ENCODE peak calls at places on chromosome 22, in five cellular contexts. One of them, this sample, is unnamed. For H3K9me3 and H3K36me3, the result is how much of the 10 kb centered on the place peaks cover.

GRCh38 chr22:44915441-44915840 is 94.4 kb downstream of the PHF21B start:
- DNase-seq in colonic mucosa: no peak
- DNase-seq in WERI-Rb-1: no peak
- DNase-seq in psoas muscle: no peak
- DNase-seq in ovary: no peak
- DNase-seq in this sample: no peak

GRCh38 chr22:37973271-37974170 is 10.8 kb downstream of the SOX10 start:
- DNase-seq in colonic mucosa: no peak
- DNase-seq in WERI-Rb-1: no peak
- DNase-seq in psoas muscle: no peak
- DNase-seq in ovary: no peak
- DNase-seq in this sample: no peak

GRCh38 chr22:26713823-26714449 is 56.5 kb downstream of the MIAT start:
- DNase-seq in colonic mucosa: no peak
- DNase-seq in WERI-Rb-1: no peak
- DNase-seq in psoas muscle: no peak
- DNase-seq in ovary: peak
- DNase-seq in this sample: peak

GRCh38 chr22:22616636-22617035 is 27.8 kb upstream of the GGTLC2 start:
- DNase-seq in colonic mucosa: no peak
- DNase-seq in WERI-Rb-1: no peak
- DNase-seq in psoas muscle: no peak
- DNase-seq in ovary: no peak
- DNase-seq in this sample: no peak

GRCh38 chr22:31345331-31346254 is 553 bp downstream of the PATZ1 start:
- DNase-seq in colonic mucosa: peak
- DNase-seq in WERI-Rb-1: peak
- DNase-seq in psoas muscle: peak
- DNase-seq in ovary: peak
- DNase-seq in this sample: peak

GRCh38 chr22:24990344-24990905 is 37.9 kb downstream of the KIAA1671 start:
- DNase-seq in colonic mucosa: no peak
- DNase-seq in WERI-Rb-1: no peak
- DNase-seq in psoas muscle: no peak
- DNase-seq in ovary: no peak
- DNase-seq in this sample: no peak

GRCh38 chr22:28923826-28924732 is 40.7 kb downstream of the ZNRF3 start:
- DNase-seq in colonic mucosa: peak
- DNase-seq in WERI-Rb-1: no peak
- DNase-seq in psoas muscle: peak
- DNase-seq in ovary: peak
- DNase-seq in this sample: no peak

GRCh38 chr22:27108425-27109114 is 451.2 kb downstream of the MIAT start:
- DNase-seq in colonic mucosa: no peak
- DNase-seq in WERI-Rb-1: peak
- DNase-seq in psoas muscle: peak
- DNase-seq in ovary: peak
- DNase-seq in this sample: no peak

GRCh38 chr22:48404004-48404403 is 1423.7 kb downstream of the BRD1 start:
- DNase-seq in colonic mucosa: no peak
- DNase-seq in WERI-Rb-1: no peak
- DNase-seq in psoas muscle: no peak
- DNase-seq in ovary: no peak
- DNase-seq in this sample: peak

GRCh38 chr22:34877506-34877905 is 188.5 kb upstream of the ISX start:
- DNase-seq in colonic mucosa: no peak
- DNase-seq in WERI-Rb-1: no peak
- DNase-seq in psoas muscle: no peak
- DNase-seq in ovary: no peak
- DNase-seq in this sample: no peak

GRCh38 chr22:36860821-36861659 is at the start of gene NCF4:
- DNase-seq in colonic mucosa: peak
- DNase-seq in WERI-Rb-1: no peak
- DNase-seq in psoas muscle: peak
- DNase-seq in ovary: no peak
- DNase-seq in this sample: peak

GRCh38 chr22:38110863-38111852 is 674 bp upstream of the BAIAP2L2 start:
- DNase-seq in colonic mucosa: peak
- DNase-seq in WERI-Rb-1: no peak
- DNase-seq in psoas muscle: no peak
- DNase-seq in ovary: no peak
- DNase-seq in this sample: no peak

GRCh38 chr22:26476705-26477340 is 6.8 kb downstream of the HPS4 start:
- DNase-seq in colonic mucosa: no peak
- DNase-seq in WERI-Rb-1: no peak
- DNase-seq in psoas muscle: no peak
- DNase-seq in ovary: no peak
- DNase-seq in this sample: no peak

GRCh38 chr22:25742918-25743708 is 1.1 kb downstream of the MYO18B start:
- DNase-seq in colonic mucosa: no peak
- DNase-seq in WERI-Rb-1: no peak
- DNase-seq in psoas muscle: no peak
- DNase-seq in ovary: no peak
- DNase-seq in this sample: no peak

GRCh38 chr22:46122511-46122971 is 27.8 kb upstream of the PPARA start:
- DNase-seq in colonic mucosa: peak
- DNase-seq in WERI-Rb-1: peak
- DNase-seq in psoas muscle: peak
- DNase-seq in ovary: peak
- DNase-seq in this sample: no peak

GRCh38 chr22:32531228-32531627 is 56.6 kb downstream of the FBXO7 start:
- DNase-seq in colonic mucosa: no peak
- DNase-seq in WERI-Rb-1: no peak
- DNase-seq in psoas muscle: no peak
- DNase-seq in ovary: no peak
- DNase-seq in this sample: no peak

GRCh38 chr22:44191036-44191454 is 10.3 kb downstream of the PARVG start:
- DNase-seq in colonic mucosa: no peak
- DNase-seq in WERI-Rb-1: no peak
- DNase-seq in psoas muscle: no peak
- DNase-seq in ovary: no peak
- DNase-seq in this sample: no peak

GRCh38 chr22:39979458-39979857 is 15.3 kb upstream of the FAM83F start:
- DNase-seq in colonic mucosa: no peak
- DNase-seq in WERI-Rb-1: no peak
- DNase-seq in psoas muscle: no peak
- DNase-seq in ovary: no peak
- DNase-seq in this sample: no peak

GRCh38 chr22:43970037-43970747 is 14.9 kb downstream of the SAMM50 start:
- DNase-seq in colonic mucosa: no peak
- DNase-seq in WERI-Rb-1: no peak
- DNase-seq in psoas muscle: no peak
- DNase-seq in ovary: no peak
- DNase-seq in this sample: no peak

GRCh38 chr22:20859615-20860014 is 808 bp downstream of the SNAP29 start:
- DNase-seq in colonic mucosa: no peak
- DNase-seq in WERI-Rb-1: no peak
- DNase-seq in psoas muscle: no peak
- DNase-seq in ovary: no peak
- DNase-seq in this sample: no peak

GRCh38 chr22:28907311-28908008 is 24.1 kb downstream of the ZNRF3 start:
- DNase-seq in colonic mucosa: no peak
- DNase-seq in WERI-Rb-1: no peak
- DNase-seq in psoas muscle: no peak
- DNase-seq in ovary: no peak
- DNase-seq in this sample: no peak

GRCh38 chr22:19244600-19245352 is 46.7 kb downstream of the CLTCL1 start:
- DNase-seq in colonic mucosa: no peak
- DNase-seq in WERI-Rb-1: no peak
- DNase-seq in psoas muscle: no peak
- DNase-seq in ovary: no peak
- DNase-seq in this sample: no peak

GRCh38 chr22:29269731-29270474 is 1.8 kb downstream of the EWSR1 start:
- DNase-seq in colonic mucosa: peak
- DNase-seq in WERI-Rb-1: no peak
- DNase-seq in psoas muscle: no peak
- DNase-seq in ovary: peak
- DNase-seq in this sample: no peak

GRCh38 chr22:11626422-11626773 is 3901.6 kb upstream of the OR11H1 start:
- DNase-seq in colonic mucosa: no peak
- DNase-seq in WERI-Rb-1: no peak
- DNase-seq in psoas muscle: no peak
- DNase-seq in ovary: no peak
- DNase-seq in this sample: no peak
- H3K9me3 ChIP-seq in colonic mucosa: under half
- H3K9me3 ChIP-seq in WERI-Rb-1: under half
- H3K9me3 ChIP-seq in psoas muscle: under half
- H3K9me3 ChIP-seq in ovary: under half
- H3K9me3 ChIP-seq in this sample: under half

GRCh38 chr22:41946360-41947180 is at the start of gene CENPM:
- DNase-seq in colonic mucosa: peak
- DNase-seq in WERI-Rb-1: peak
- DNase-seq in psoas muscle: peak
- DNase-seq in ovary: peak
- DNase-seq in this sample: peak
- TF ChIP-seq CTCF in colonic mucosa: no peak
- TF ChIP-seq CTCF in WERI-Rb-1: peak
- TF ChIP-seq CTCF in psoas muscle: no peak
- TF ChIP-seq CTCF in ovary: no peak
- TF ChIP-seq CTCF in this sample: peak

DNA sequence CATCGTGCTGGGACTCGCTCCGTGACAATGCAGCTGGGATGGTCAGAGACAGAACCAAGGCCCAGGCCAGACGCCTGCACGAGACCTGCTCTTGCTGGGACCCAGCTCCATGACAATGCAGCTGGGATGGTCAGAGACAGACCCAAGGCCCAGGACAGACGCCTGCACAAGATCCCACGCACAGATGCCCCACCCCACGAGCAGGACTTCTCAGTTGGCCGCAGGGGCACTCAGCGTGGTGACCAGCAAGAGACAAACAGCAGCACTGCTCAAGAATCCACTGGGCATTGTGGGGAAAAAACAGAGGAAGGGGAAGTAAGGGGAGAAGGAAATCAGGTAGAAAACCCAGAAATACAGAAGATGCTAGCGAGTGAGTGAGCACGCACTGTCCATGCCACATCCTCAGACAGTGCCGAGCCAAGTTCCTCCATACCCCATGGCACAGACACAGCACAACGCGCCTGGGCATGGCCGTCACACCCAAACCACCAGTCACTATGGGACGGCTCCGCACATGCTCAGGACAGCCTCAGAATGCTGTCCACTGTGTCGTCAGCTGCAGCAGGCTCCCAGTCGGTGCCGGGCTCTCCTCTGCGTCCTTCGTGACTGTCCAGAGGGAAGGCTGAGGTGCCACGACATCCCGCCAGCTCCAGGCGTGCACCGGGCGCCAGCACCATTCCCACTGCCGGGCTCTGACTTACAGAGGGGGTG is 44.5 kb downstream of the BRD1 start:
- DNase-seq in colonic mucosa: no peak
- DNase-seq in WERI-Rb-1: no peak
- DNase-seq in psoas muscle: peak
- DNase-seq in ovary: no peak
- DNase-seq in this sample: no peak
- H3K36me3 ChIP-seq in colonic mucosa: under half
- H3K36me3 ChIP-seq in WERI-Rb-1: half or more
- H3K36me3 ChIP-seq in psoas muscle: under half
- H3K36me3 ChIP-seq in ovary: under half
- H3K36me3 ChIP-seq in this sample: under half

GRCh38 chr22:47279337-47279736 is 516.9 kb downstream of the TBC1D22A start:
- DNase-seq in colonic mucosa: no peak
- DNase-seq in WERI-Rb-1: peak
- DNase-seq in psoas muscle: no peak
- DNase-seq in ovary: no peak
- DNase-seq in this sample: no peak
- H3K9me3 ChIP-seq in colonic mucosa: under half
- H3K9me3 ChIP-seq in WERI-Rb-1: under half
- H3K9me3 ChIP-seq in psoas muscle: under half
- H3K9me3 ChIP-seq in ovary: under half
- H3K9me3 ChIP-seq in this sample: under half